ENCODE peak calls at places on chromosomes 13 and 19, in ten cellular contexts. P, D, E, M, N, Z, G, R, B and X are unnamed samples.

GRCh38 chr19:5627395-5627904 is 4.6 kb downstream of the SAFB start:
- DNase-seq in P (peak), D (peak), E (peak), M (peak), N (peak), Z (no peak), G (peak), R (peak), B (peak), X (no peak)

GRCh38 chr13:113947321-113948033 is 26.4 kb downstream of the C13orf46 start:
- DNase-seq in P (peak), D (peak), E (no peak), M (no peak), N (no peak), Z (no peak), G (no peak), R (peak), B (peak), X (no peak)

GRCh38 chr13:113533441-113533840 is 42.9 kb upstream of the DCUN1D2 start:
- DNase-seq in P (no peak), D (no peak), E (no peak), M (no peak), N (no peak), Z (no peak), G (peak), R (no peak), B (no peak), X (no peak)

GRCh38 chr19:5392476-5392875 is 51.9 kb upstream of the PTPRS start:
- DNase-seq in P (no peak), D (no peak), E (no peak), M (no peak), N (no peak), Z (no peak), G (no peak), R (no peak), B (no peak), X (no peak)

GRCh38 chr13:39881887-39882286 is 226.4 kb downstream of the COG6 start:
- DNase-seq in P (no peak), D (no peak), E (no peak), M (no peak), N (no peak), Z (peak), G (no peak), R (no peak), B (no peak), X (no peak)

GRCh38 chr13:27979765-27980279 is 8.7 kb downstream of the URAD start:
- DNase-seq in P (no peak), D (no peak), E (no peak), M (no peak), N (no peak), Z (no peak), G (no peak), R (no peak), B (no peak), X (no peak)

GRCh38 chr13:44068169-44068568 is 188.5 kb downstream of the LACC1 start:
- DNase-seq in P (no peak), D (no peak), E (no peak), M (no peak), N (no peak), Z (no peak), G (no peak), R (no peak), B (peak), X (no peak)

GRCh38 chr19:43525836-43526771 is 897 bp downstream of the ETHE1 start:
- DNase-seq in P (peak), D (no peak), E (no peak), M (peak), N (no peak), Z (no peak), G (no peak), R (no peak), B (no peak), X (peak)

GRCh38 chr13:46232281-46232680 is 20.6 kb downstream of the LRRC63 start:
- DNase-seq in P (no peak), D (no peak), E (no peak), M (no peak), N (no peak), Z (no peak), G (no peak), R (no peak), B (no peak), X (no peak)

GRCh38 chr19:10662384-10663251 is 8.5 kb downstream of the ILF3 start:
- DNase-seq in P (no peak), D (no peak), E (no peak), M (no peak), N (no peak), Z (no peak), G (no peak), R (no peak), B (peak), X (no peak)

GRCh38 chr13:49995535-49996165 is 1.2 kb upstream of the TRIM13 start:
- DNase-seq in P (no peak), D (no peak), E (no peak), M (no peak), N (no peak), Z (no peak), G (no peak), R (no peak), B (peak), X (no peak)

GRCh38 chr13:51243832-51244231 is 21.6 kb downstream of the FAM124A start:
- DNase-seq in P (no peak), D (no peak), E (no peak), M (no peak), N (no peak), Z (no peak), G (no peak), R (no peak), B (no peak), X (no peak)

GRCh38 chr13:83162493-83162892 is 719.8 kb downstream of the SLITRK1 start:
- DNase-seq in P (no peak), D (no peak), E (no peak), M (no peak), N (no peak), Z (no peak), G (no peak), R (no peak), B (no peak), X (no peak)

GRCh38 chr19:1250374-1251232 is 2.2 kb downstream of the MIDN start:
- DNase-seq in P (peak), D (no peak), E (no peak), M (peak), N (peak), Z (no peak), G (peak), R (peak), B (peak), X (no peak)

GRCh38 chr13:99986751-99987150 is 5.2 kb downstream of the ZIC2 start:
- DNase-seq in P (no peak), D (no peak), E (no peak), M (no peak), N (no peak), Z (no peak), G (no peak), R (no peak), B (no peak), X (no peak)

GRCh38 chr13:36476661-36477060 is 44.4 kb downstream of the CCNA1 start:
- DNase-seq in P (no peak), D (no peak), E (no peak), M (no peak), N (no peak), Z (no peak), G (no peak), R (no peak), B (no peak), X (no peak)

GRCh38 chr19:17794731-17795494 is at the start of gene B3GNT3:
- DNase-seq in P (peak), D (no peak), E (peak), M (no peak), N (peak), Z (no peak), G (no peak), R (peak), B (no peak), X (no peak)

GRCh38 chr13:23020246-23020843 is 160.4 kb upstream of the SGCG start:
- DNase-seq in P (peak), D (peak), E (no peak), M (peak), N (no peak), Z (no peak), G (peak), R (no peak), B (peak), X (no peak)

GRCh38 chr19:2306971-2307370 is 983 bp downstream of the LINGO3 start:
- DNase-seq in P (no peak), D (no peak), E (no peak), M (no peak), N (no peak), Z (no peak), G (no peak), R (no peak), B (no peak), X (no peak)
- H3K4me3 ChIP-seq in P (no peak), D (no peak), E (no peak), M (no peak), N (no peak), Z (no peak), G (no peak), R (no peak), B (no peak), X (no peak)

GRCh38 chr19:15696654-15697194 is 23.8 kb downstream of the CYP4F12 start:
- DNase-seq in P (no peak), D (no peak), E (no peak), M (no peak), N (no peak), Z (no peak), G (no peak), R (no peak), B (no peak), X (no peak)
- H3K27ac ChIP-seq in P (no peak), D (no peak), E (no peak), M (no peak), N (no peak), Z (no peak), G (no peak), R (no peak), B (no peak), X (no peak)

GRCh38 chr13:66469745-66470144 is 760.4 kb downstream of the PCDH9 start:
- DNase-seq in P (no peak), D (no peak), E (no peak), M (no peak), N (no peak), Z (no peak), G (no peak), R (no peak), B (no peak), X (no peak)
- TF ChIP-seq CTCF in P (no peak), D (no peak), E (no peak), M (no peak), N (no peak), Z (no peak), G (no peak), R (no peak), B (no peak), X (no peak)

GRCh38 chr19:30795727-30796126 is 423.5 kb downstream of the ZNF536 start:
- DNase-seq in P (no peak), D (no peak), E (no peak), M (no peak), N (no peak), Z (no peak), G (no peak), R (no peak), B (no peak), X (no peak)

GRCh38 chr19:30791116-30791515 is 418.9 kb downstream of the ZNF536 start:
- DNase-seq in P (no peak), D (peak), E (no peak), M (no peak), N (no peak), Z (no peak), G (no peak), R (no peak), B (no peak), X (no peak)

GRCh38 chr19:30788105-30788765 is 416.1 kb downstream of the ZNF536 start:
- DNase-seq in P (no peak), D (peak), E (no peak), M (no peak), N (no peak), Z (no peak), G (no peak), R (no peak), B (no peak), X (no peak)

GRCh38 chr19:30790048-30790680 is 418.0 kb downstream of the ZNF536 start:
- DNase-seq in P (no peak), D (peak), E (no peak), M (no peak), N (no peak), Z (no peak), G (no peak), R (no peak), B (no peak), X (no peak)

GRCh38 chr19:30792561-30793505 is 420.6 kb downstream of the ZNF536 start:
- DNase-seq in P (no peak), D (peak), E (no peak), M (no peak), N (no peak), Z (no peak), G (no peak), R (no peak), B (no peak), X (no peak)
- H3K4me3 ChIP-seq in P (no peak), D (no peak), E (no peak), M (no peak), N (no peak), Z (no peak), G (no peak), R (no peak), B (no peak), X (no peak)

GRCh38 chr13:73140804-73141203 is 82.0 kb downstream of the KLF5 start:
- DNase-seq in P (no peak), D (no peak), E (no peak), M (no peak), N (no peak), Z (no peak), G (no peak), R (no peak), B (no peak), X (no peak)
- H3K27ac ChIP-seq in P (no peak), D (no peak), E (no peak), M (no peak), N (peak), Z (no peak), G (no peak), R (no peak), B (no peak), X (no peak)

DNA sequence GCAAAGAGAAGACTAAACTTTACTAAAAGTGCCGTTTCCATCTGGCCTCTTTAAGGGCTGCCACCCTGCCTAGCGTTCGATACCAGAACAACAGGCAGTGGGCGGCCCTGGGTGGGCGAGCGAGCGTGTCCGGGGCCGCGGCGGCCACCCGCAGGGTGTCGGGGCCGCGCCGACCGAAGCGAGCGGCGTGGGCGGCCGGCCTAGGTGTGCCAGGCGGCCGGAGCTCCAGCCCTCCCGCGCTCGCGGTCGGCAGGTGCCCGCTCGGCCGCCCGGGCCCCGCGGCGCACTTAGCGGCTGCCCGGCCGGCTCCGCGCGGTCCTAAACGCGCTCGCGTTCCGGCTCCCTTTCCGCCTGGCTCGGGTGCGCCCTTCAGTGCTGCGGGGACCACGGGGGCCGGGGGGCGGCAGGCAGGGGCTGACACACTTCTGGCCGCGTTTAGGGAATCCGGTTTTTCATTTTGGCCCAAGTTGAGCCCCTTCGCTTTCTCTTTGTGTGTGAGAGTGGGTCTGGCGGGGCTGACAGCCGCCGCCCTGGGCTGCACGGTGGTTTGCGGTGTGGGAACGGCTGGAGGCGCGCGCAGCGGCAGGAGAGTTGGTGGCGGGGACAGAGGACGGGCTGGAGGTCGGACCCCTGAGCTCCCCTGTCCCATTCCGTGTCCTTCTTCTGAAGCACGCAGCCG is 2.9 kb downstream of the FGF9 start:
- DNase-seq in P (peak), D (no peak), E (peak), M (peak), N (no peak), Z (no peak), G (peak), R (peak), B (no peak), X (no peak)
- TF ChIP-seq CTCF in P (peak), D (no peak), E (no peak), M (peak), N (no peak), Z (no peak), G (no peak), R (no peak), B (peak), X (no peak)